ENCODE peak calls at places on chromosome 5, in seven cellular contexts. J, A, E, H, P, I and S are unnamed samples. For H3K4me1, the result is how much of the 10 kb centered on the place peaks cover.

GRCh38 chr5:84715686-84716085 is 331.0 kb upstream of the EDIL3 start:
- DNase-seq in J (no peak), H (no peak), P (peak), E (no peak), A (no peak), I (no peak), S (no peak)

GRCh38 chr5:107483625-107484024 is 187.1 kb downstream of the EFNA5 start:
- DNase-seq in J (no peak), I (no peak), P (no peak), H (no peak), E (no peak), A (no peak), S (no peak)

GRCh38 chr5:141877478-141878185 is 578 bp downstream of the PCDH1 start:
- DNase-seq in P (peak), J (no peak), A (no peak), H (no peak), E (no peak), I (no peak), S (peak)

GRCh38 chr5:181084631-181085195 is 44.6 kb downstream of the BTNL9 start:
- DNase-seq in H (no peak), I (no peak), E (no peak), J (no peak), A (no peak), P (no peak), S (no peak)

GRCh38 chr5:1293997-1294838 is 650 bp downstream of the TERT start:
- DNase-seq in P (no peak), A (no peak), I (no peak), H (no peak), E (no peak), J (no peak), S (no peak)

GRCh38 chr5:50699737-50700136 is 33.3 kb downstream of the PARP8 start:
- DNase-seq in I (no peak), H (no peak), P (peak), J (no peak), A (no peak), E (peak), S (no peak)

GRCh38 chr5:151110122-151110681 is 29.4 kb upstream of the TNIP1 start:
- DNase-seq in J (no peak), I (no peak), H (no peak), P (no peak), A (no peak), E (no peak), S (no peak)

GRCh38 chr5:55603947-55604346 is 69.2 kb upstream of the PLPP1 start:
- DNase-seq in A (no peak), H (no peak), E (peak), J (peak), P (no peak), I (peak), S (no peak)

GRCh38 chr5:130231786-130232185 is 327.5 kb downstream of the CHSY3 start:
- DNase-seq in H (no peak), I (no peak), P (peak), J (no peak), A (no peak), E (no peak), S (no peak)

GRCh38 chr5:138809391-138809790 is 56.2 kb downstream of the CTNNA1 start:
- DNase-seq in J (no peak), E (peak), A (no peak), P (peak), I (peak), H (no peak), S (no peak)

GRCh38 chr5:111756701-111757581 is at the start of gene NREP:
- DNase-seq in E (peak), I (peak), P (peak), H (peak), J (peak), A (peak), S (peak)

GRCh38 chr5:137070521-137070920 is 428.6 kb downstream of the SPOCK1 start:
- DNase-seq in I (no peak), P (no peak), H (no peak), A (no peak), E (no peak), J (no peak), S (no peak)

GRCh38 chr5:15547440-15547839 is 47.5 kb downstream of the FBXL7 start:
- DNase-seq in P (no peak), E (no peak), J (no peak), A (no peak), H (no peak), I (no peak), S (no peak)

GRCh38 chr5:163350083-163350482 is 87.3 kb upstream of the CCNG1 start:
- DNase-seq in P (no peak), A (no peak), I (peak), J (no peak), E (no peak), H (no peak), S (peak)

DNA sequence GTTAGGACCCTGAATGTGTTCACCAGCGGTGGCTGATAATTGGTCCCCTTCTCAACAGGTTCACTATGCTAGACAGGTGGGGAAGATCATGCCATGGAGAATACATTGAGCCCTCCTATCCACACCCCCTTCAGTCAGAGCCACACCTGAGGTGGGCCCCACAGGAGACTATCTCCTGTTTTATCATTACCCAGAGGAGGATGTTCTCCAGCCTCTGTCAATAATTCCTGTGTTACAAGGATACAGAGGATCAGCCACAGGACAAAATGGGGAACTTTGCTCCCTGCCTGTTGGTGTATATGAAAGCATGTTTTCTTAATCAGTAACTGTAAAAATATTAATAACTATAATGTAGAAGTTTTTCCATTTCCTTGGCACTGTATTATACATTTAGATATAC is 25.9 kb downstream of the RAD1 start:
- DNase-seq in I (no peak), A (no peak), J (no peak), E (no peak), P (no peak), H (no peak), S (no peak)
- H3K4me1 ChIP-seq in I (under half), A (under half), J (under half), E (under half), P (under half), H (under half), S (under half)

GRCh38 chr5:126965061-126965475 is 65.3 kb downstream of the MARCHF3 start:
- DNase-seq in I (peak), J (no peak), E (peak), P (peak), A (peak), H (no peak), S (peak)
- H3K4me1 ChIP-seq in I (under half), J (under half), E (under half), P (under half), A (under half), H (under half), S (under half)

GRCh38 chr5:172109749-172110148 is 78.3 kb downstream of the STK10 start:
- DNase-seq in J (no peak), A (no peak), E (no peak), P (no peak), H (no peak), I (no peak), S (no peak)
- H3K4me1 ChIP-seq in J (under half), A (under half), E (under half), P (half or more), H (half or more), I (under half), S (under half)

DNA sequence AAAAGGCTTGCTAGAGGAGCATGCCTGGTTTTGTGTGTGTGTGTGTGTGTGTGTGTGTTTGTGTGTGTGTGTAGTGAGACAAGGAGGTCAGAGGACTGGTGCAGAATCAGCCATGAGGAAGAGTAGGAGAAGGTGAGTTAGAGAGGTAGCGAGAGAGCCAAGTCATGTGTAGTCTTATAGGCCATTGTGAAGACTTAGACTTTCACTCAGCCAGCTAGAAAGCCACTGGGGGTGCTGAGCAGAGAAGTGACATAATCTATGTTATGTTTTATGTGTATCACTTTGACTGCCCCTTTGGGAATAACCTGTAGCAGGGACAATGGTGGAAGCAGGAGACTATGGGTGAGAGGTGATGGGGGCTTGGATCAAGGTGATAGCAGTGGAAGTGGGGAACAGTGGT is 180.5 kb upstream of the CLINT1 start:
- DNase-seq in I (no peak), E (no peak), J (no peak), H (no peak), P (no peak), A (no peak), S (no peak)
- H3K4me1 ChIP-seq in I (under half), E (under half), J (under half), H (under half), P (under half), A (under half), S (under half)

DNA sequence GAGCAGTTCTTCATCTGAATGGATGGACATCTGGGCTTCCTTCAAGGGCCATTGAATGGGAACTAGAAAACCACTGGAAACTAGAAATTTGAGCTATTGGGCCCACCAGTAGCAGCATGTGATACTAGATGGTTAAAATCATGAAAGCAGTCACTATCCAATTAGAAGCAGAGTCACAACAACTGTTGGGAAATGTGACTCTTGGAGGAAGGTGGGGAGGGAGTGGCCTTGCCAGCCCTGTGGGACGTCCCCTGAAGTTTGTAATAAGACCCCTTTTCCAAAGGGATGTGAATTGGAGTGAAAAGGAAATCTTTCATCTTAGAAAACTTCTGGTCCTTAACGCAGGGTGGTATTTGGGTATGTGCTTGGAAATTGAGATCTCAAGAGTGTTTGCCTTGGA is 5.6 kb downstream of the RAB24 start:
- DNase-seq in P (no peak), I (no peak), A (no peak), H (no peak), J (no peak), E (no peak), S (no peak)
- H3K4me1 ChIP-seq in P (under half), I (under half), A (under half), H (half or more), J (under half), E (under half), S (under half)

DNA sequence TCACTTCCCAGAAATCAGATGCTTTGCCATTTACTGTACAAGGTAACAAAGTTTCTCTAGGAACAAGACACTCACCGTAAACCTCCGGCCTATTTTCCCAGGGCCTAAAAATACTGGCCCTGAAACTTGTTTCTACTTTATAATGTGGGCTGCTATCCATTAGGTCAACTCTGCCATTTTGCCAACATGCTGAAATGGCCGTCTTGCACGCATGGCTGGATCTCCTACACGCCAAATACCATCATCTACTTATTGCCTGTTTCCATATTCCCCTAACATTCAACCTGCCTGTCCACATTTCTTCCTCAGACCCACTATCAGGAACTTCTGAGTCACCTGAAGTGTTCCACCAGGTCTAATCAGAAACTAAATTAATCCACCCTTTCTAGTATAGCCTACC is 4.7 kb downstream of the TBCA start:
- DNase-seq in E (no peak), P (no peak), J (no peak), H (no peak), A (no peak), I (no peak), S (no peak)
- H3K4me1 ChIP-seq in E (under half), P (under half), J (under half), H (half or more), A (under half), I (under half), S (under half)

GRCh38 chr5:149563461-149563860 is 12.2 kb upstream of the CSNK1A1 start:
- DNase-seq in A (no peak), J (no peak), H (no peak), E (peak), I (peak), P (peak), S (peak)
- H3K4me1 ChIP-seq in A (under half), J (under half), H (under half), E (under half), I (under half), P (under half), S (half or more)

DNA sequence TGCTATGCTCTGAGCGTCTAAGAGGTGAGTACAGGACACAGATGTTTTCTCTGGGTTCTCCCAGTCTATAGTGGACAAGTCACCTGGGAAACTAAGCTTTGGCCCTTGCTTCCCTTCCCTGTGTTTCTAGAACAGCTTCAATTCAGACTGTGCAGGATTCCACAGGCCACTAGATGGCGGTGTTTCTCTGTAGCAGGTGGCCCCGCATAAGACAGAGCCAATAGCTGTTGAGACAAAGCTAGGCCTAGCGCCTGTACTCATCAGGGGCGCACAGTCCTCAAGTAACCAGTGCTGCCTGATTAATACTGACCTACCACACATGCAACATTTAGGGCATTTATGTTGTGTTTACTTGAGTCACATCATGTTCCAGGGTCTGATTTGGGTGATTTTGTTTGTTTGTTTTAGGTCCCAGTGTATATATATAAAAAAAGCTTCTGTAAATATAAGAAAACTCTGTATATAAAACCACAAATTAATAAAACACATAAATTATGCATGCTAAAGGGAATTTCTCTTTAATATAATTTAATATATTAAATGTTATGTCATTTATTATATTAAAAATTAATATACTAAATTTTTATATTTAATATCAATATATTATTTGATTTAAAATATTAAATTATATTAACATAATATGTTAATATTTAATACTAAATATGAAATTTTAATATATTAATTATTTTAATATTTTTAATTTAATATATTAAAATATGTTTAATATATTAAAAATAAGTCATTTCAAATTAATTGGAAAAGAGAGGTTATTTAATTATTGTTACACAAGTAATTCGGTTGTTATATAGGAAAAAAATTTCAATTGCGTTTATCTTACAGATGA is 114.5 kb downstream of the LIFR start:
- DNase-seq in P (peak), E (peak), H (peak), I (peak), J (peak), A (peak), S (peak)
- H3K4me1 ChIP-seq in P (under half), E (under half), H (under half), I (under half), J (under half), A (under half), S (under half)

GRCh38 chr5:16737620-16738364 is 121.0 kb upstream of the RETREG1 start:
- DNase-seq in H (no peak), J (no peak), P (no peak), E (no peak), I (no peak), A (no peak), S (no peak)

GRCh38 chr5:16737173-16737572 is 120.4 kb upstream of the RETREG1 start:
- DNase-seq in P (no peak), I (no peak), H (no peak), J (no peak), A (no peak), E (no peak), S (no peak)

GRCh38 chr5:16735092-16735970 is 118.5 kb upstream of the RETREG1 start:
- DNase-seq in J (no peak), H (no peak), A (no peak), E (no peak), I (no peak), P (no peak), S (no peak)

GRCh38 chr5:16736158-16736994 is 119.6 kb upstream of the RETREG1 start:
- DNase-seq in E (peak), J (no peak), I (peak), H (no peak), A (peak), P (peak), S (peak)

DNA sequence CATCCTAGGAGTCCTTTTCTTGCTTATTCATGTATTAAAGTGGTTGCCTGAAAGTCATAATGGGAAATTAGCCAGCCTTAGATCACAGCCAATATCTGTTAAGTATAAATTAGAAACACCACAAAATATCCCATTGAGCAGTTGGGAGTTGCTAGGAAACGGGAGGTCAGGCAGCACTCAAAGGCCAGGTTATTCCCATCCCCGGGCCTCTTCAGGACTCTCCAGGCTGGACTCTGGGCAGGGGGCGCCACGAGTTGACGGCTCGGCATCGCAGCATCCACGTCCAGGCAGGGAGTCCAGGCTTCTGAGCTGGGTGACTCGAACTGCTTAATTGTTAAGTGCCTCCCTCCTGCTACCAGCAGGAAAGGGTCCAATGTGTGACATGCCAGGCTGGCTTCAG is 116.8 kb upstream of the RETREG1 start:
- DNase-seq in P (no peak), H (no peak), E (no peak), A (no peak), J (no peak), I (no peak), S (no peak)
- H3K4me1 ChIP-seq in P (under half), H (under half), E (under half), A (under half), J (under half), I (under half), S (under half)

GRCh38 chr5:35838370-35839042 is 18.2 kb upstream of the IL7R start:
- DNase-seq in P (no peak), A (no peak), J (no peak), E (peak), I (no peak), H (no peak), S (no peak)

GRCh38 chr5:35842856-35843255 is 13.8 kb upstream of the IL7R start:
- DNase-seq in P (no peak), A (no peak), H (no peak), I (no peak), J (no peak), E (no peak), S (no peak)
- H3K4me1 ChIP-seq in P (under half), A (under half), H (under half), I (under half), J (under half), E (under half), S (under half)